ENCODE peak calls at places on chromosome 2, in six cellular contexts. B, R, G, J, K and O are unnamed samples.

GRCh38 chr2:165833156-165833555 is 39.1 kb upstream of the GALNT3 start:
- DNase-seq in K (peak; percentile 67), G (no peak), R (no peak), B (peak; percentile 45), J (no peak), O (no peak)

GRCh38 chr2:177355874-177356273 is 36.7 kb upstream of the AGPS start:
- DNase-seq in R (no peak), B (no peak), G (no peak), J (no peak), K (peak; percentile 80), O (no peak)

GRCh38 chr2:9106338-9107167 is 100.1 kb upstream of the ASAP2 start:
- DNase-seq in B (no peak), J (no peak), K (no peak), G (no peak), R (no peak), O (no peak)

GRCh38 chr2:232210306-232210705 is 168.2 kb upstream of the ALPP start:
- DNase-seq in G (no peak), K (no peak), B (no peak), R (no peak), J (no peak), O (no peak)

GRCh38 chr2:121151311-121152109 is 133.5 kb downstream of the TFCP2L1 start:
- DNase-seq in B (no peak), R (no peak), G (no peak), J (no peak), K (no peak), O (no peak)

GRCh38 chr2:99205491-99205890 is 24.5 kb downstream of the MRPL30 start:
- DNase-seq in K (no peak), B (no peak), R (no peak), G (no peak), J (no peak), O (no peak)

GRCh38 chr2:11498543-11499034 is 32.6 kb upstream of the E2F6 start:
- DNase-seq in K (peak; percentile 67), B (peak; percentile 20), G (no peak), R (peak; percentile 80), J (no peak), O (peak; percentile 59)

GRCh38 chr2:200335657-200336056 is 29.2 kb downstream of the SPATS2L start:
- DNase-seq in G (no peak), K (peak; percentile 57), R (no peak), J (no peak), B (no peak), O (no peak)

GRCh38 chr2:239601201-239601851 is 200.5 kb upstream of the HDAC4 start:
- DNase-seq in R (peak; percentile 11), B (peak; percentile 7), J (no peak), K (no peak), G (no peak), O (no peak)

GRCh38 chr2:38653715-38654494 is 12.0 kb upstream of the GALM start:
- DNase-seq in R (no peak), K (peak; percentile 59), G (no peak), B (no peak), J (no peak), O (no peak)

GRCh38 chr2:73984922-73985317 is 210 bp downstream of the TET3 start:
- DNase-seq in R (no peak), J (no peak), G (peak; percentile 5), B (peak; percentile 40), K (no peak), O (no peak)

GRCh38 chr2:217459675-217460405 is 543.0 kb downstream of the TNS1 start:
- DNase-seq in R (no peak), K (peak; percentile 28), B (peak; percentile 38), J (no peak), G (no peak), O (no peak)

GRCh38 chr2:120520929-120521912 is 175.3 kb downstream of the INHBB start:
- DNase-seq in K (peak; percentile 49), B (peak; percentile 70), J (no peak), G (peak; percentile 44), R (no peak), O (no peak)

GRCh38 chr2:70203086-70203485 is 12.3 kb upstream of the C2orf42 start:
- DNase-seq in K (no peak), B (no peak), J (no peak), G (no peak), R (no peak), O (no peak)

GRCh38 chr2:86097913-86098312 is 7.8 kb downstream of the POLR1A start:
- DNase-seq in K (no peak), R (no peak), G (no peak), B (no peak), J (no peak), O (no peak)

GRCh38 chr2:240460243-240460630 is 24.8 kb downstream of the GPC1 start:
- DNase-seq in R (no peak), K (no peak), G (no peak), J (no peak), B (no peak), O (no peak)

GRCh38 chr2:147844691-147845607 is at the start of gene ACVR2A:
- DNase-seq in K (peak; percentile 58), B (peak; percentile 23), J (no peak), R (peak; percentile 34), G (peak; percentile 60), O (peak; percentile 25)

GRCh38 chr2:64548795-64549194 is 24.7 kb downstream of the AFTPH start:
- DNase-seq in R (no peak), J (no peak), K (peak; percentile 15), B (no peak), G (no peak), O (no peak)

GRCh38 chr2:236682651-236683422 is 113.2 kb downstream of the ACKR3 start:
- DNase-seq in B (peak; percentile 45), J (no peak), R (no peak), G (no peak), K (peak; percentile 46), O (no peak)

GRCh38 chr2:203636896-203637818 is 69.3 kb upstream of the CD28 start:
- DNase-seq in R (no peak), K (peak; percentile 75), G (no peak), B (peak; percentile 59), J (no peak), O (no peak)

GRCh38 chr2:54708584-54709340 is 14.7 kb upstream of the EML6 start:
- DNase-seq in K (no peak), J (no peak), R (no peak), B (peak; percentile 34), G (no peak), O (no peak)

GRCh38 chr2:12330916-12331315 is 385.8 kb upstream of the TRIB2 start:
- DNase-seq in K (peak; percentile 78), R (no peak), J (peak; percentile 30), G (no peak), B (peak; percentile 62), O (no peak)

GRCh38 chr2:236286866-236287545 is 22.8 kb upstream of the ASB18 start:
- DNase-seq in R (no peak), K (peak; percentile 80), G (no peak), B (peak; percentile 60), J (peak; percentile 5), O (no peak)

GRCh38 chr2:130872276-130873125 is 35.8 kb downstream of the ARHGEF4 start:
- DNase-seq in K (no peak), B (no peak), J (no peak), R (no peak), G (no peak), O (no peak)

GRCh38 chr2:128585706-128586105 is 267.0 kb upstream of the HS6ST1 start:
- DNase-seq in K (peak; percentile 46), B (peak; percentile 22), J (peak; percentile 63), R (no peak), G (no peak), O (no peak)

GRCh38 chr2:149781263-149781808 is 193.8 kb upstream of the MMADHC start:
- DNase-seq in G (no peak), B (no peak), K (no peak), J (no peak), R (no peak), O (no peak)

GRCh38 chr2:117071556-117072102 is 742.9 kb upstream of the DDX18 start:
- DNase-seq in B (no peak), G (no peak), K (no peak), J (no peak), R (no peak), O (no peak)

GRCh38 chr2:218993345-218994315 is at the start of gene CRYBA2:
- DNase-seq in B (no peak), R (no peak), J (no peak), K (peak; percentile 39), G (no peak), O (no peak)

GRCh38 chr2:144519934-144520717 is at the start of gene ZEB2:
- DNase-seq in J (peak; percentile 76), B (peak; percentile 68), R (peak; percentile 59), G (no peak), K (peak; percentile 85), O (peak; percentile 57)